ENCODE peak calls at places on chromosomes 16 and 17, in nine cellular contexts. One of them, this sample, is unnamed.

GRCh38 chr16:64864232-64864803 is 257.5 kb downstream of the CDH11 start:
- DNase-seq in tibial artery: no peak
- DNase-seq in activated T-cell treated with anti-CD3 and anti-CD28 coated beads for 1 hour: no peak
- DNase-seq in Daoy: peak; percentile 82
- DNase-seq in BJ: peak; percentile 83
- DNase-seq in globus pallidus: peak; percentile 1
- DNase-seq in activated naive CD4-positive, alpha-beta T cell treated with anti-CD3 and anti-CD28 coated beads, Interleukin-2, amount 10 ng/mL, durations not matched to agents 7 days and 5 days: no peak
- DNase-seq in stimulated activated naive B cell treated with anti-CD40 and anti-IgM and Interleukin-4, amounts not matched to agents 10 μg/mL and 1 μg/mL and 100 μg/mL, for 72 hours: no peak
- DNase-seq in stimulated activated CD8-positive, alpha-beta memory T cell treated with anti-CD3 and anti-CD28 coated beads, Interleukin-15, amount 100 ng/mL, for 24 hours: no peak
- DNase-seq in this sample: no peak

GRCh38 chr16:24838554-24839266 is 7.1 kb upstream of the SLC5A11 start:
- DNase-seq in tibial artery: peak; percentile 80
- DNase-seq in activated T-cell treated with anti-CD3 and anti-CD28 coated beads for 1 hour: no peak
- DNase-seq in Daoy: peak; percentile 40
- DNase-seq in BJ: no peak
- DNase-seq in globus pallidus: peak; percentile 93
- DNase-seq in activated naive CD4-positive, alpha-beta T cell treated with anti-CD3 and anti-CD28 coated beads, Interleukin-2, amount 10 ng/mL, durations not matched to agents 7 days and 5 days: no peak
- DNase-seq in stimulated activated naive B cell treated with anti-CD40 and anti-IgM and Interleukin-4, amounts not matched to agents 10 μg/mL and 1 μg/mL and 100 μg/mL, for 72 hours: no peak
- DNase-seq in stimulated activated CD8-positive, alpha-beta memory T cell treated with anti-CD3 and anti-CD28 coated beads, Interleukin-15, amount 100 ng/mL, for 24 hours: no peak
- DNase-seq in this sample: no peak

GRCh38 chr16:13414154-13414553 is 505.8 kb upstream of the ERCC4 start:
- DNase-seq in tibial artery: no peak
- DNase-seq in activated T-cell treated with anti-CD3 and anti-CD28 coated beads for 1 hour: no peak
- DNase-seq in Daoy: no peak
- DNase-seq in BJ: no peak
- DNase-seq in globus pallidus: no peak
- DNase-seq in activated naive CD4-positive, alpha-beta T cell treated with anti-CD3 and anti-CD28 coated beads, Interleukin-2, amount 10 ng/mL, durations not matched to agents 7 days and 5 days: no peak
- DNase-seq in stimulated activated naive B cell treated with anti-CD40 and anti-IgM and Interleukin-4, amounts not matched to agents 10 μg/mL and 1 μg/mL and 100 μg/mL, for 72 hours: no peak
- DNase-seq in stimulated activated CD8-positive, alpha-beta memory T cell treated with anti-CD3 and anti-CD28 coated beads, Interleukin-15, amount 100 ng/mL, for 24 hours: no peak
- DNase-seq in this sample: no peak

GRCh38 chr17:4769628-4770027 is 2.1 kb upstream of the TM4SF5 start:
- DNase-seq in tibial artery: no peak
- DNase-seq in activated T-cell treated with anti-CD3 and anti-CD28 coated beads for 1 hour: no peak
- DNase-seq in Daoy: no peak
- DNase-seq in BJ: no peak
- DNase-seq in globus pallidus: no peak
- DNase-seq in activated naive CD4-positive, alpha-beta T cell treated with anti-CD3 and anti-CD28 coated beads, Interleukin-2, amount 10 ng/mL, durations not matched to agents 7 days and 5 days: no peak
- DNase-seq in stimulated activated naive B cell treated with anti-CD40 and anti-IgM and Interleukin-4, amounts not matched to agents 10 μg/mL and 1 μg/mL and 100 μg/mL, for 72 hours: no peak
- DNase-seq in stimulated activated CD8-positive, alpha-beta memory T cell treated with anti-CD3 and anti-CD28 coated beads, Interleukin-15, amount 100 ng/mL, for 24 hours: no peak
- DNase-seq in this sample: no peak

GRCh38 chr16:72932677-72933335 is 115.1 kb downstream of the ZFHX3 start:
- DNase-seq in tibial artery: no peak
- DNase-seq in activated T-cell treated with anti-CD3 and anti-CD28 coated beads for 1 hour: no peak
- DNase-seq in Daoy: no peak
- DNase-seq in BJ: no peak
- DNase-seq in globus pallidus: no peak
- DNase-seq in activated naive CD4-positive, alpha-beta T cell treated with anti-CD3 and anti-CD28 coated beads, Interleukin-2, amount 10 ng/mL, durations not matched to agents 7 days and 5 days: no peak
- DNase-seq in stimulated activated naive B cell treated with anti-CD40 and anti-IgM and Interleukin-4, amounts not matched to agents 10 μg/mL and 1 μg/mL and 100 μg/mL, for 72 hours: no peak
- DNase-seq in stimulated activated CD8-positive, alpha-beta memory T cell treated with anti-CD3 and anti-CD28 coated beads, Interleukin-15, amount 100 ng/mL, for 24 hours: no peak
- DNase-seq in this sample: no peak

GRCh38 chr17:75645889-75646625 is 12.8 kb downstream of the SMIM5 start:
- DNase-seq in tibial artery: no peak
- DNase-seq in activated T-cell treated with anti-CD3 and anti-CD28 coated beads for 1 hour: no peak
- DNase-seq in Daoy: peak; percentile 86
- DNase-seq in BJ: no peak
- DNase-seq in globus pallidus: peak; percentile 96
- DNase-seq in activated naive CD4-positive, alpha-beta T cell treated with anti-CD3 and anti-CD28 coated beads, Interleukin-2, amount 10 ng/mL, durations not matched to agents 7 days and 5 days: peak; percentile 39
- DNase-seq in stimulated activated naive B cell treated with anti-CD40 and anti-IgM and Interleukin-4, amounts not matched to agents 10 μg/mL and 1 μg/mL and 100 μg/mL, for 72 hours: peak; percentile 46
- DNase-seq in stimulated activated CD8-positive, alpha-beta memory T cell treated with anti-CD3 and anti-CD28 coated beads, Interleukin-15, amount 100 ng/mL, for 24 hours: no peak
- DNase-seq in this sample: no peak

GRCh38 chr17:3594056-3594810 is 15.0 kb downstream of the TRPV1 start:
- DNase-seq in tibial artery: no peak
- DNase-seq in activated T-cell treated with anti-CD3 and anti-CD28 coated beads for 1 hour: no peak
- DNase-seq in Daoy: peak; percentile 97
- DNase-seq in BJ: no peak
- DNase-seq in globus pallidus: peak; percentile 58
- DNase-seq in activated naive CD4-positive, alpha-beta T cell treated with anti-CD3 and anti-CD28 coated beads, Interleukin-2, amount 10 ng/mL, durations not matched to agents 7 days and 5 days: no peak
- DNase-seq in stimulated activated naive B cell treated with anti-CD40 and anti-IgM and Interleukin-4, amounts not matched to agents 10 μg/mL and 1 μg/mL and 100 μg/mL, for 72 hours: no peak
- DNase-seq in stimulated activated CD8-positive, alpha-beta memory T cell treated with anti-CD3 and anti-CD28 coated beads, Interleukin-15, amount 100 ng/mL, for 24 hours: no peak
- DNase-seq in this sample: no peak

GRCh38 chr17:59381716-59382570 is 50.5 kb downstream of the YPEL2 start:
- DNase-seq in tibial artery: peak; percentile 88
- DNase-seq in activated T-cell treated with anti-CD3 and anti-CD28 coated beads for 1 hour: no peak
- DNase-seq in Daoy: no peak
- DNase-seq in BJ: no peak
- DNase-seq in globus pallidus: peak; percentile 97
- DNase-seq in activated naive CD4-positive, alpha-beta T cell treated with anti-CD3 and anti-CD28 coated beads, Interleukin-2, amount 10 ng/mL, durations not matched to agents 7 days and 5 days: no peak
- DNase-seq in stimulated activated naive B cell treated with anti-CD40 and anti-IgM and Interleukin-4, amounts not matched to agents 10 μg/mL and 1 μg/mL and 100 μg/mL, for 72 hours: no peak
- DNase-seq in stimulated activated CD8-positive, alpha-beta memory T cell treated with anti-CD3 and anti-CD28 coated beads, Interleukin-15, amount 100 ng/mL, for 24 hours: no peak
- DNase-seq in this sample: no peak

GRCh38 chr16:87847785-87848675 is 21.3 kb downstream of the SLC7A5 start:
- DNase-seq in tibial artery: no peak
- DNase-seq in activated T-cell treated with anti-CD3 and anti-CD28 coated beads for 1 hour: no peak
- DNase-seq in Daoy: no peak
- DNase-seq in BJ: no peak
- DNase-seq in globus pallidus: peak; percentile 86
- DNase-seq in activated naive CD4-positive, alpha-beta T cell treated with anti-CD3 and anti-CD28 coated beads, Interleukin-2, amount 10 ng/mL, durations not matched to agents 7 days and 5 days: no peak
- DNase-seq in stimulated activated naive B cell treated with anti-CD40 and anti-IgM and Interleukin-4, amounts not matched to agents 10 μg/mL and 1 μg/mL and 100 μg/mL, for 72 hours: no peak
- DNase-seq in stimulated activated CD8-positive, alpha-beta memory T cell treated with anti-CD3 and anti-CD28 coated beads, Interleukin-15, amount 100 ng/mL, for 24 hours: no peak
- DNase-seq in this sample: no peak

GRCh38 chr16:68762996-68763756 is 26.1 kb downstream of the CDH1 start:
- DNase-seq in tibial artery: no peak
- DNase-seq in activated T-cell treated with anti-CD3 and anti-CD28 coated beads for 1 hour: no peak
- DNase-seq in Daoy: peak; percentile 27
- DNase-seq in BJ: no peak
- DNase-seq in globus pallidus: peak; percentile 65
- DNase-seq in activated naive CD4-positive, alpha-beta T cell treated with anti-CD3 and anti-CD28 coated beads, Interleukin-2, amount 10 ng/mL, durations not matched to agents 7 days and 5 days: no peak
- DNase-seq in stimulated activated naive B cell treated with anti-CD40 and anti-IgM and Interleukin-4, amounts not matched to agents 10 μg/mL and 1 μg/mL and 100 μg/mL, for 72 hours: no peak
- DNase-seq in stimulated activated CD8-positive, alpha-beta memory T cell treated with anti-CD3 and anti-CD28 coated beads, Interleukin-15, amount 100 ng/mL, for 24 hours: no peak
- DNase-seq in this sample: no peak

GRCh38 chr16:2857451-2858244 is at the start of gene PRSS22:
- DNase-seq in tibial artery: peak; percentile 41
- DNase-seq in activated T-cell treated with anti-CD3 and anti-CD28 coated beads for 1 hour: no peak
- DNase-seq in Daoy: peak; percentile 34
- DNase-seq in BJ: no peak
- DNase-seq in globus pallidus: no peak
- DNase-seq in activated naive CD4-positive, alpha-beta T cell treated with anti-CD3 and anti-CD28 coated beads, Interleukin-2, amount 10 ng/mL, durations not matched to agents 7 days and 5 days: no peak
- DNase-seq in stimulated activated naive B cell treated with anti-CD40 and anti-IgM and Interleukin-4, amounts not matched to agents 10 μg/mL and 1 μg/mL and 100 μg/mL, for 72 hours: no peak
- DNase-seq in stimulated activated CD8-positive, alpha-beta memory T cell treated with anti-CD3 and anti-CD28 coated beads, Interleukin-15, amount 100 ng/mL, for 24 hours: no peak
- DNase-seq in this sample: no peak

GRCh38 chr16:84844049-84844350 is 24.2 kb downstream of the CRISPLD2 start:
- DNase-seq in tibial artery: no peak
- DNase-seq in activated T-cell treated with anti-CD3 and anti-CD28 coated beads for 1 hour: no peak
- DNase-seq in Daoy: peak; percentile 27
- DNase-seq in BJ: no peak
- DNase-seq in globus pallidus: no peak
- DNase-seq in activated naive CD4-positive, alpha-beta T cell treated with anti-CD3 and anti-CD28 coated beads, Interleukin-2, amount 10 ng/mL, durations not matched to agents 7 days and 5 days: no peak
- DNase-seq in stimulated activated naive B cell treated with anti-CD40 and anti-IgM and Interleukin-4, amounts not matched to agents 10 μg/mL and 1 μg/mL and 100 μg/mL, for 72 hours: no peak
- DNase-seq in stimulated activated CD8-positive, alpha-beta memory T cell treated with anti-CD3 and anti-CD28 coated beads, Interleukin-15, amount 100 ng/mL, for 24 hours: no peak
- DNase-seq in this sample: no peak

GRCh38 chr16:89953671-89954406 is 5.3 kb downstream of the DEF8 start:
- DNase-seq in tibial artery: no peak
- DNase-seq in activated T-cell treated with anti-CD3 and anti-CD28 coated beads for 1 hour: no peak
- DNase-seq in Daoy: no peak
- DNase-seq in BJ: no peak
- DNase-seq in globus pallidus: no peak
- DNase-seq in activated naive CD4-positive, alpha-beta T cell treated with anti-CD3 and anti-CD28 coated beads, Interleukin-2, amount 10 ng/mL, durations not matched to agents 7 days and 5 days: no peak
- DNase-seq in stimulated activated naive B cell treated with anti-CD40 and anti-IgM and Interleukin-4, amounts not matched to agents 10 μg/mL and 1 μg/mL and 100 μg/mL, for 72 hours: peak; percentile 57
- DNase-seq in stimulated activated CD8-positive, alpha-beta memory T cell treated with anti-CD3 and anti-CD28 coated beads, Interleukin-15, amount 100 ng/mL, for 24 hours: no peak
- DNase-seq in this sample: no peak

GRCh38 chr16:50902457-50902856 is 160.6 kb downstream of the CYLD start:
- DNase-seq in tibial artery: peak; percentile 24
- DNase-seq in activated T-cell treated with anti-CD3 and anti-CD28 coated beads for 1 hour: no peak
- DNase-seq in Daoy: no peak
- DNase-seq in BJ: no peak
- DNase-seq in globus pallidus: peak; percentile 58
- DNase-seq in activated naive CD4-positive, alpha-beta T cell treated with anti-CD3 and anti-CD28 coated beads, Interleukin-2, amount 10 ng/mL, durations not matched to agents 7 days and 5 days: no peak
- DNase-seq in stimulated activated naive B cell treated with anti-CD40 and anti-IgM and Interleukin-4, amounts not matched to agents 10 μg/mL and 1 μg/mL and 100 μg/mL, for 72 hours: no peak
- DNase-seq in stimulated activated CD8-positive, alpha-beta memory T cell treated with anti-CD3 and anti-CD28 coated beads, Interleukin-15, amount 100 ng/mL, for 24 hours: no peak
- DNase-seq in this sample: no peak

GRCh38 chr17:29596811-29597210 is 3.9 kb downstream of the ANKRD13B start:
- DNase-seq in tibial artery: no peak
- DNase-seq in activated T-cell treated with anti-CD3 and anti-CD28 coated beads for 1 hour: no peak
- DNase-seq in Daoy: no peak
- DNase-seq in BJ: no peak
- DNase-seq in globus pallidus: no peak
- DNase-seq in activated naive CD4-positive, alpha-beta T cell treated with anti-CD3 and anti-CD28 coated beads, Interleukin-2, amount 10 ng/mL, durations not matched to agents 7 days and 5 days: no peak
- DNase-seq in stimulated activated naive B cell treated with anti-CD40 and anti-IgM and Interleukin-4, amounts not matched to agents 10 μg/mL and 1 μg/mL and 100 μg/mL, for 72 hours: no peak
- DNase-seq in stimulated activated CD8-positive, alpha-beta memory T cell treated with anti-CD3 and anti-CD28 coated beads, Interleukin-15, amount 100 ng/mL, for 24 hours: no peak
- DNase-seq in this sample: no peak

This sample was measured in naive thymus-derived CD4-positive, alpha-beta T cell.